ENCODE peak calls at places on chromosomes 1 and 21, in five cellular contexts. One of them, this sample, is unnamed.

GRCh38 chr1:20588634-20589225 is at the start of gene CDA:
- DNase-seq in activated T-cell treated with anti-CD3 and anti-CD28 coated beads, Interleukin-2, amount 50 U/mL, for 72 hours: no peak
- DNase-seq in stimulated activated CD8-positive, alpha-beta memory T cell treated with anti-CD3 and anti-CD28 coated beads, Interleukin-12 subunit alpha, Interleukin-12 subunit beta, amount 100 ng/mL, for 4 hours: no peak
- DNase-seq in astrocyte: no peak
- DNase-seq in HEK293T: no peak
- DNase-seq in this sample: no peak

GRCh38 chr1:56507925-56508522 is 71.3 kb downstream of the PLPP3 start:
- DNase-seq in HEK293T: no peak
- DNase-seq in stimulated activated CD8-positive, alpha-beta memory T cell treated with anti-CD3 and anti-CD28 coated beads, Interleukin-12 subunit alpha, Interleukin-12 subunit beta, amount 100 ng/mL, for 4 hours: no peak
- DNase-seq in astrocyte: no peak
- DNase-seq in activated T-cell treated with anti-CD3 and anti-CD28 coated beads, Interleukin-2, amount 50 U/mL, for 72 hours: no peak
- DNase-seq in this sample: no peak

GRCh38 chr1:215566556-215567490 is at the start of gene KCTD3:
- DNase-seq in activated T-cell treated with anti-CD3 and anti-CD28 coated beads, Interleukin-2, amount 50 U/mL, for 72 hours: peak; percentile 60
- DNase-seq in stimulated activated CD8-positive, alpha-beta memory T cell treated with anti-CD3 and anti-CD28 coated beads, Interleukin-12 subunit alpha, Interleukin-12 subunit beta, amount 100 ng/mL, for 4 hours: no peak
- DNase-seq in astrocyte: peak; percentile 53
- DNase-seq in HEK293T: peak; percentile 65
- DNase-seq in this sample: no peak

GRCh38 chr1:109769335-109770078 is 5.8 kb upstream of the EPS8L3 start:
- DNase-seq in HEK293T: no peak
- DNase-seq in activated T-cell treated with anti-CD3 and anti-CD28 coated beads, Interleukin-2, amount 50 U/mL, for 72 hours: no peak
- DNase-seq in stimulated activated CD8-positive, alpha-beta memory T cell treated with anti-CD3 and anti-CD28 coated beads, Interleukin-12 subunit alpha, Interleukin-12 subunit beta, amount 100 ng/mL, for 4 hours: no peak
- DNase-seq in astrocyte: peak; percentile 84
- DNase-seq in this sample: no peak

GRCh38 chr1:155309423-155310021 is 856 bp downstream of the FDPS start:
- DNase-seq in activated T-cell treated with anti-CD3 and anti-CD28 coated beads, Interleukin-2, amount 50 U/mL, for 72 hours: no peak
- DNase-seq in astrocyte: no peak
- DNase-seq in HEK293T: peak; percentile 31
- DNase-seq in stimulated activated CD8-positive, alpha-beta memory T cell treated with anti-CD3 and anti-CD28 coated beads, Interleukin-12 subunit alpha, Interleukin-12 subunit beta, amount 100 ng/mL, for 4 hours: no peak
- DNase-seq in this sample: no peak

GRCh38 chr1:183506561-183506960 is 34.3 kb downstream of the SMG7 start:
- DNase-seq in astrocyte: peak; percentile 50
- DNase-seq in activated T-cell treated with anti-CD3 and anti-CD28 coated beads, Interleukin-2, amount 50 U/mL, for 72 hours: no peak
- DNase-seq in stimulated activated CD8-positive, alpha-beta memory T cell treated with anti-CD3 and anti-CD28 coated beads, Interleukin-12 subunit alpha, Interleukin-12 subunit beta, amount 100 ng/mL, for 4 hours: no peak
- DNase-seq in HEK293T: no peak
- DNase-seq in this sample: no peak

GRCh38 chr1:17309701-17310640 is 2.0 kb downstream of the PADI4 start:
- DNase-seq in HEK293T: no peak
- DNase-seq in activated T-cell treated with anti-CD3 and anti-CD28 coated beads, Interleukin-2, amount 50 U/mL, for 72 hours: no peak
- DNase-seq in stimulated activated CD8-positive, alpha-beta memory T cell treated with anti-CD3 and anti-CD28 coated beads, Interleukin-12 subunit alpha, Interleukin-12 subunit beta, amount 100 ng/mL, for 4 hours: no peak
- DNase-seq in astrocyte: no peak
- DNase-seq in this sample: no peak

GRCh38 chr1:6440198-6441126 is 15.9 kb downstream of the ESPN start:
- DNase-seq in stimulated activated CD8-positive, alpha-beta memory T cell treated with anti-CD3 and anti-CD28 coated beads, Interleukin-12 subunit alpha, Interleukin-12 subunit beta, amount 100 ng/mL, for 4 hours: peak; percentile 57
- DNase-seq in activated T-cell treated with anti-CD3 and anti-CD28 coated beads, Interleukin-2, amount 50 U/mL, for 72 hours: peak; percentile 82
- DNase-seq in astrocyte: peak; percentile 14
- DNase-seq in HEK293T: peak; percentile 73
- DNase-seq in this sample: no peak

GRCh38 chr1:171438441-171438840 is 46.9 kb upstream of the PRRC2C start:
- DNase-seq in astrocyte: peak; percentile 98
- DNase-seq in HEK293T: no peak
- DNase-seq in stimulated activated CD8-positive, alpha-beta memory T cell treated with anti-CD3 and anti-CD28 coated beads, Interleukin-12 subunit alpha, Interleukin-12 subunit beta, amount 100 ng/mL, for 4 hours: no peak
- DNase-seq in activated T-cell treated with anti-CD3 and anti-CD28 coated beads, Interleukin-2, amount 50 U/mL, for 72 hours: no peak
- DNase-seq in this sample: no peak

GRCh38 chr1:236543065-236543669 is 19.4 kb downstream of the LGALS8 start:
- DNase-seq in stimulated activated CD8-positive, alpha-beta memory T cell treated with anti-CD3 and anti-CD28 coated beads, Interleukin-12 subunit alpha, Interleukin-12 subunit beta, amount 100 ng/mL, for 4 hours: no peak
- DNase-seq in astrocyte: no peak
- DNase-seq in HEK293T: peak; percentile 53
- DNase-seq in activated T-cell treated with anti-CD3 and anti-CD28 coated beads, Interleukin-2, amount 50 U/mL, for 72 hours: no peak
- DNase-seq in this sample: no peak

GRCh38 chr1:247906504-247907047 is 11.2 kb downstream of the OR2W3 start:
- DNase-seq in activated T-cell treated with anti-CD3 and anti-CD28 coated beads, Interleukin-2, amount 50 U/mL, for 72 hours: peak; percentile 19
- DNase-seq in HEK293T: no peak
- DNase-seq in astrocyte: peak; percentile 28
- DNase-seq in stimulated activated CD8-positive, alpha-beta memory T cell treated with anti-CD3 and anti-CD28 coated beads, Interleukin-12 subunit alpha, Interleukin-12 subunit beta, amount 100 ng/mL, for 4 hours: no peak
- DNase-seq in this sample: no peak

GRCh38 chr1:2463396-2463795 is 12.7 kb upstream of the PLCH2 start:
- DNase-seq in astrocyte: no peak
- DNase-seq in HEK293T: no peak
- DNase-seq in stimulated activated CD8-positive, alpha-beta memory T cell treated with anti-CD3 and anti-CD28 coated beads, Interleukin-12 subunit alpha, Interleukin-12 subunit beta, amount 100 ng/mL, for 4 hours: no peak
- DNase-seq in activated T-cell treated with anti-CD3 and anti-CD28 coated beads, Interleukin-2, amount 50 U/mL, for 72 hours: no peak
- DNase-seq in this sample: no peak

GRCh38 chr1:31637915-31638673 is 6.6 kb downstream of the PEF1 start:
- DNase-seq in HEK293T: no peak
- DNase-seq in astrocyte: no peak
- DNase-seq in activated T-cell treated with anti-CD3 and anti-CD28 coated beads, Interleukin-2, amount 50 U/mL, for 72 hours: no peak
- DNase-seq in stimulated activated CD8-positive, alpha-beta memory T cell treated with anti-CD3 and anti-CD28 coated beads, Interleukin-12 subunit alpha, Interleukin-12 subunit beta, amount 100 ng/mL, for 4 hours: no peak
- DNase-seq in this sample: no peak

GRCh38 chr1:156103521-156103947 is 11.0 kb upstream of the LMNA start:
- DNase-seq in astrocyte: no peak
- DNase-seq in HEK293T: no peak
- DNase-seq in activated T-cell treated with anti-CD3 and anti-CD28 coated beads, Interleukin-2, amount 50 U/mL, for 72 hours: peak; percentile 51
- DNase-seq in stimulated activated CD8-positive, alpha-beta memory T cell treated with anti-CD3 and anti-CD28 coated beads, Interleukin-12 subunit alpha, Interleukin-12 subunit beta, amount 100 ng/mL, for 4 hours: no peak
- DNase-seq in this sample: no peak

GRCh38 chr1:94819945-94820746 is at the start of gene SLC44A3:
- DNase-seq in activated T-cell treated with anti-CD3 and anti-CD28 coated beads, Interleukin-2, amount 50 U/mL, for 72 hours: peak; percentile 39
- DNase-seq in astrocyte: peak; percentile 51
- DNase-seq in HEK293T: peak; percentile 70
- DNase-seq in stimulated activated CD8-positive, alpha-beta memory T cell treated with anti-CD3 and anti-CD28 coated beads, Interleukin-12 subunit alpha, Interleukin-12 subunit beta, amount 100 ng/mL, for 4 hours: peak; percentile 4
- DNase-seq in this sample: no peak

GRCh38 chr1:152078831-152079549 is 9.9 kb downstream of the TCHHL1 start:
- DNase-seq in HEK293T: no peak
- DNase-seq in activated T-cell treated with anti-CD3 and anti-CD28 coated beads, Interleukin-2, amount 50 U/mL, for 72 hours: no peak
- DNase-seq in stimulated activated CD8-positive, alpha-beta memory T cell treated with anti-CD3 and anti-CD28 coated beads, Interleukin-12 subunit alpha, Interleukin-12 subunit beta, amount 100 ng/mL, for 4 hours: no peak
- DNase-seq in astrocyte: no peak
- DNase-seq in this sample: no peak

GRCh38 chr1:83856381-83856780 is 142.6 kb downstream of the TTLL7 start:
- DNase-seq in activated T-cell treated with anti-CD3 and anti-CD28 coated beads, Interleukin-2, amount 50 U/mL, for 72 hours: no peak
- DNase-seq in astrocyte: no peak
- DNase-seq in HEK293T: no peak
- DNase-seq in stimulated activated CD8-positive, alpha-beta memory T cell treated with anti-CD3 and anti-CD28 coated beads, Interleukin-12 subunit alpha, Interleukin-12 subunit beta, amount 100 ng/mL, for 4 hours: no peak
- DNase-seq in this sample: no peak

GRCh38 chr1:71785470-71785869 is 496.9 kb downstream of the NEGR1 start:
- DNase-seq in astrocyte: no peak
- DNase-seq in stimulated activated CD8-positive, alpha-beta memory T cell treated with anti-CD3 and anti-CD28 coated beads, Interleukin-12 subunit alpha, Interleukin-12 subunit beta, amount 100 ng/mL, for 4 hours: no peak
- DNase-seq in activated T-cell treated with anti-CD3 and anti-CD28 coated beads, Interleukin-2, amount 50 U/mL, for 72 hours: no peak
- DNase-seq in HEK293T: no peak
- DNase-seq in this sample: no peak

GRCh38 chr1:8943516-8943896 is 2.2 kb upstream of the CA6 start:
- DNase-seq in HEK293T: no peak
- DNase-seq in stimulated activated CD8-positive, alpha-beta memory T cell treated with anti-CD3 and anti-CD28 coated beads, Interleukin-12 subunit alpha, Interleukin-12 subunit beta, amount 100 ng/mL, for 4 hours: no peak
- DNase-seq in astrocyte: no peak
- DNase-seq in activated T-cell treated with anti-CD3 and anti-CD28 coated beads, Interleukin-2, amount 50 U/mL, for 72 hours: no peak
- DNase-seq in this sample: no peak

GRCh38 chr1:203695116-203695515 is 68.5 kb downstream of the ATP2B4 start:
- DNase-seq in astrocyte: no peak
- DNase-seq in activated T-cell treated with anti-CD3 and anti-CD28 coated beads, Interleukin-2, amount 50 U/mL, for 72 hours: no peak
- DNase-seq in stimulated activated CD8-positive, alpha-beta memory T cell treated with anti-CD3 and anti-CD28 coated beads, Interleukin-12 subunit alpha, Interleukin-12 subunit beta, amount 100 ng/mL, for 4 hours: no peak
- DNase-seq in HEK293T: no peak
- DNase-seq in this sample: no peak

GRCh38 chr1:227666286-227666685 is 68.8 kb downstream of the JMJD4 start:
- DNase-seq in HEK293T: no peak
- DNase-seq in activated T-cell treated with anti-CD3 and anti-CD28 coated beads, Interleukin-2, amount 50 U/mL, for 72 hours: no peak
- DNase-seq in stimulated activated CD8-positive, alpha-beta memory T cell treated with anti-CD3 and anti-CD28 coated beads, Interleukin-12 subunit alpha, Interleukin-12 subunit beta, amount 100 ng/mL, for 4 hours: no peak
- DNase-seq in astrocyte: no peak
- DNase-seq in this sample: no peak

GRCh38 chr21:44510508-44511218 is 29.3 kb downstream of the KRTAP10-1 start:
- DNase-seq in activated T-cell treated with anti-CD3 and anti-CD28 coated beads, Interleukin-2, amount 50 U/mL, for 72 hours: peak; percentile 90
- DNase-seq in astrocyte: no peak
- DNase-seq in HEK293T: peak; percentile 89
- DNase-seq in stimulated activated CD8-positive, alpha-beta memory T cell treated with anti-CD3 and anti-CD28 coated beads, Interleukin-12 subunit alpha, Interleukin-12 subunit beta, amount 100 ng/mL, for 4 hours: peak; percentile 60
- DNase-seq in this sample: no peak

GRCh38 chr1:156582388-156583022 is 3.0 kb downstream of the TTC24 start:
- DNase-seq in HEK293T: no peak
- DNase-seq in activated T-cell treated with anti-CD3 and anti-CD28 coated beads, Interleukin-2, amount 50 U/mL, for 72 hours: peak; percentile 41
- DNase-seq in stimulated activated CD8-positive, alpha-beta memory T cell treated with anti-CD3 and anti-CD28 coated beads, Interleukin-12 subunit alpha, Interleukin-12 subunit beta, amount 100 ng/mL, for 4 hours: no peak
- DNase-seq in astrocyte: no peak
- DNase-seq in this sample: no peak

GRCh38 chr1:119327436-119328155 is 41.0 kb upstream of the HAO2 start:
- DNase-seq in astrocyte: peak; percentile 6
- DNase-seq in stimulated activated CD8-positive, alpha-beta memory T cell treated with anti-CD3 and anti-CD28 coated beads, Interleukin-12 subunit alpha, Interleukin-12 subunit beta, amount 100 ng/mL, for 4 hours: peak; percentile 1
- DNase-seq in activated T-cell treated with anti-CD3 and anti-CD28 coated beads, Interleukin-2, amount 50 U/mL, for 72 hours: peak; percentile 26
- DNase-seq in HEK293T: peak; percentile 78
- DNase-seq in this sample: no peak

GRCh38 chr1:63014267-63014666 is 230.3 kb downstream of the ATG4C start:
- DNase-seq in activated T-cell treated with anti-CD3 and anti-CD28 coated beads, Interleukin-2, amount 50 U/mL, for 72 hours: no peak
- DNase-seq in stimulated activated CD8-positive, alpha-beta memory T cell treated with anti-CD3 and anti-CD28 coated beads, Interleukin-12 subunit alpha, Interleukin-12 subunit beta, amount 100 ng/mL, for 4 hours: no peak
- DNase-seq in astrocyte: no peak
- DNase-seq in HEK293T: no peak
- DNase-seq in this sample: no peak

GRCh38 chr1:10969971-10970332 is 42.5 kb upstream of the TARDBP start:
- DNase-seq in astrocyte: no peak
- DNase-seq in activated T-cell treated with anti-CD3 and anti-CD28 coated beads, Interleukin-2, amount 50 U/mL, for 72 hours: no peak
- DNase-seq in stimulated activated CD8-positive, alpha-beta memory T cell treated with anti-CD3 and anti-CD28 coated beads, Interleukin-12 subunit alpha, Interleukin-12 subunit beta, amount 100 ng/mL, for 4 hours: no peak
- DNase-seq in HEK293T: no peak
- DNase-seq in this sample: no peak

GRCh38 chr1:23977187-23977853 is 2.8 kb downstream of the SRSF10 start:
- DNase-seq in HEK293T: no peak
- DNase-seq in astrocyte: no peak
- DNase-seq in activated T-cell treated with anti-CD3 and anti-CD28 coated beads, Interleukin-2, amount 50 U/mL, for 72 hours: no peak
- DNase-seq in stimulated activated CD8-positive, alpha-beta memory T cell treated with anti-CD3 and anti-CD28 coated beads, Interleukin-12 subunit alpha, Interleukin-12 subunit beta, amount 100 ng/mL, for 4 hours: no peak
- DNase-seq in this sample: no peak

GRCh38 chr1:244288663-244289062 is 163.0 kb downstream of the ADSS2 start:
- DNase-seq in astrocyte: no peak
- DNase-seq in activated T-cell treated with anti-CD3 and anti-CD28 coated beads, Interleukin-2, amount 50 U/mL, for 72 hours: no peak
- DNase-seq in HEK293T: no peak
- DNase-seq in stimulated activated CD8-positive, alpha-beta memory T cell treated with anti-CD3 and anti-CD28 coated beads, Interleukin-12 subunit alpha, Interleukin-12 subunit beta, amount 100 ng/mL, for 4 hours: no peak
- DNase-seq in this sample: no peak

GRCh38 chr1:227894831-227895451 is 52.8 kb downstream of the WNT9A start:
- DNase-seq in stimulated activated CD8-positive, alpha-beta memory T cell treated with anti-CD3 and anti-CD28 coated beads, Interleukin-12 subunit alpha, Interleukin-12 subunit beta, amount 100 ng/mL, for 4 hours: no peak
- DNase-seq in astrocyte: no peak
- DNase-seq in HEK293T: no peak
- DNase-seq in activated T-cell treated with anti-CD3 and anti-CD28 coated beads, Interleukin-2, amount 50 U/mL, for 72 hours: no peak
- DNase-seq in this sample: peak; percentile 84

GRCh38 chr1:201095581-201096531 is 16.4 kb downstream of the CACNA1S start:
- DNase-seq in HEK293T: no peak
- DNase-seq in astrocyte: no peak
- DNase-seq in stimulated activated CD8-positive, alpha-beta memory T cell treated with anti-CD3 and anti-CD28 coated beads, Interleukin-12 subunit alpha, Interleukin-12 subunit beta, amount 100 ng/mL, for 4 hours: no peak
- DNase-seq in activated T-cell treated with anti-CD3 and anti-CD28 coated beads, Interleukin-2, amount 50 U/mL, for 72 hours: no peak
- DNase-seq in this sample: no peak

This sample was measured in vagina.